ENCODE peak calls at places on chromosomes 16 and 17, in ten cellular contexts. U is breast epithelium, I is HFFc6, G is AG04450, Z is heart right ventricle, X is IMR-90, N is fibroblast of lung, O is GM06990, R is GM10248, W is nephron progenitor cell. A is an unnamed sample.

GRCh38 chr17:29590261-29590978 is 972 bp upstream of the GIT1 start:
- DNase-seq in U (no peak), I (peak; percentile 47), G (no peak), Z (peak; percentile 15), X (peak; percentile 58), N (peak; percentile 71), O (peak; percentile 72), R (no peak), W (peak; percentile 26), A (no peak)

GRCh38 chr17:13353590-13353989 is 248.1 kb downstream of the HS3ST3A1 start:
- DNase-seq in U (no peak), I (peak; percentile 43), G (no peak), Z (peak; percentile 52), X (peak; percentile 29), N (peak; percentile 81), O (no peak), R (no peak), W (no peak), A (no peak)

GRCh38 chr17:82234211-82235055 is 5.6 kb downstream of the SLC16A3 start:
- DNase-seq in U (no peak), I (no peak), G (no peak), Z (no peak), X (no peak), N (no peak), O (peak; percentile 38), R (no peak), W (peak; percentile 45), A (no peak)

GRCh38 chr16:19517424-19518089 is 4.3 kb downstream of the GDE1 start:
- DNase-seq in U (no peak), I (peak; percentile 58), G (no peak), Z (no peak), X (peak; percentile 42), N (peak; percentile 42), O (no peak), R (no peak), W (no peak), A (no peak)

GRCh38 chr17:15406081-15406480 is 61.3 kb downstream of the CDRT4 start:
- DNase-seq in U (no peak), I (no peak), G (no peak), Z (no peak), X (no peak), N (peak; percentile 40), O (no peak), R (no peak), W (no peak), A (no peak)

GRCh38 chr17:34163681-34164080 is 91.4 kb upstream of the CCL2 start:
- DNase-seq in U (no peak), I (peak; percentile 9), G (no peak), Z (no peak), X (peak; percentile 16), N (peak; percentile 11), O (no peak), R (no peak), W (no peak), A (no peak)

GRCh38 chr16:24858219-24859041 is 12.7 kb downstream of the SLC5A11 start:
- DNase-seq in U (peak; percentile 59), I (peak; percentile 38), G (no peak), Z (peak; percentile 46), X (peak; percentile 59), N (peak; percentile 40), O (no peak), R (peak; percentile 66), W (peak; percentile 91), A (no peak)

GRCh38 chr17:48231995-48232729 is 124.6 kb downstream of the SNX11 start:
- DNase-seq in U (no peak), I (no peak), G (no peak), Z (no peak), X (no peak), N (no peak), O (no peak), R (no peak), W (no peak), A (no peak)

GRCh38 chr17:77296769-77297409 is 156.1 kb downstream of the SEC14L1 start:
- DNase-seq in U (no peak), I (no peak), G (no peak), Z (no peak), X (no peak), N (no peak), O (no peak), R (no peak), W (no peak), A (no peak)

GRCh38 chr17:38452719-38453118 is 24.5 kb downstream of the ARHGAP23 start:
- DNase-seq in U (no peak), I (no peak), G (no peak), Z (no peak), X (no peak), N (no peak), O (no peak), R (no peak), W (no peak), A (no peak)

GRCh38 chr16:82832861-82833260 is 206.1 kb downstream of the CDH13 start:
- DNase-seq in U (no peak), I (peak; percentile 13), G (peak; percentile 29), Z (no peak), X (peak; percentile 90), N (peak; percentile 79), O (no peak), R (no peak), W (no peak), A (no peak)

GRCh38 chr16:9119795-9120194 is 28.4 kb downstream of the HAPSTR1 start:
- DNase-seq in U (no peak), I (peak; percentile 78), G (peak; percentile 55), Z (peak; percentile 55), X (peak; percentile 84), N (peak; percentile 92), O (no peak), R (no peak), W (no peak), A (no peak)

GRCh38 chr17:10182785-10183184 is 15.6 kb downstream of the GAS7 start:
- DNase-seq in U (no peak), I (no peak), G (no peak), Z (no peak), X (no peak), N (no peak), O (no peak), R (no peak), W (no peak), A (no peak)

DNA sequence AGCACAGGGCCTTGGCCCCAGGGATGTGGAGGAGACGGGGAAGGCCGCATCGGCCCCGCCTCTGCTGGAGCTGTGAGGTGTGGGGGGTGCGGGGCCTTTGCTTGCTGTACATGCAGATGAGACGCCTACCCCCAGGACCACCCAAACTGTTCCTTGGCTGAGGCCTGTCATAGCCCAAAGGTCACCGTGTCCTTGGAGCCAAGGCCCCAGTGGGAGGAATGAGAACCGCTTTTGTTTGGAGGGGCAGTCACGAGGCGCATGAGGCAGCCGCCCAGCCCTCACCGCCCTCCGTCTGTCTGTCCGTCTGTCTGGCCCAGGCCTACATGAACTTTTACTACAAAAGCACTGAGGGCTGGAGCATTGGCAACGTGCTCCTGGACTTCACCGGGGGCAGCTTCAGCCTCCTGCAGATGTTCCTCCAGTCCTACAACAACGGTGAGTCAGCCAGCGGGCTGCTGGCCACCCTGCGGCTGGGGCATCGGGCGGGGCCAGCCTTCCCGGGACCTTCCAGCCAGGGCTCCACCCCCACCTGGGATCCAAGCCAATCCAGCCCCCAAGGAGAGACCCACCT is 8.8 kb downstream of the TAX1BP3 start:
- DNase-seq in U (peak; percentile 69), I (peak; percentile 85), G (peak; percentile 45), Z (peak; percentile 56), X (peak; percentile 83), N (peak; percentile 89), O (no peak), R (no peak), W (no peak), A (peak; percentile 88)
- TF ChIP-seq CTCF in U (no peak), I (peak; percentile 53), G (peak; percentile 27), Z (no peak), X (no peak), N (peak; percentile 44), O (no peak), R (no peak), W (no peak), A (no peak)

GRCh38 chr16:30115238-30115637 is 1.9 kb upstream of the GDPD3 start:
- DNase-seq in U (no peak), I (no peak), G (no peak), Z (no peak), X (no peak), N (no peak), O (no peak), R (no peak), W (no peak), A (no peak)

GRCh38 chr16:30120340-30121105 is 2.5 kb downstream of the MAPK3 start:
- DNase-seq in U (no peak), I (no peak), G (no peak), Z (no peak), X (no peak), N (no peak), O (no peak), R (no peak), W (no peak), A (no peak)

GRCh38 chr16:30116291-30117207 is 3.2 kb upstream of the GDPD3 start:
- DNase-seq in U (no peak), I (no peak), G (no peak), Z (no peak), X (no peak), N (no peak), O (no peak), R (no peak), W (no peak), A (no peak)

GRCh38 chr16:30119428-30119827 is 3.6 kb downstream of the MAPK3 start:
- DNase-seq in U (no peak), I (no peak), G (no peak), Z (no peak), X (peak; percentile 13), N (no peak), O (no peak), R (no peak), W (no peak), A (no peak)

DNA sequence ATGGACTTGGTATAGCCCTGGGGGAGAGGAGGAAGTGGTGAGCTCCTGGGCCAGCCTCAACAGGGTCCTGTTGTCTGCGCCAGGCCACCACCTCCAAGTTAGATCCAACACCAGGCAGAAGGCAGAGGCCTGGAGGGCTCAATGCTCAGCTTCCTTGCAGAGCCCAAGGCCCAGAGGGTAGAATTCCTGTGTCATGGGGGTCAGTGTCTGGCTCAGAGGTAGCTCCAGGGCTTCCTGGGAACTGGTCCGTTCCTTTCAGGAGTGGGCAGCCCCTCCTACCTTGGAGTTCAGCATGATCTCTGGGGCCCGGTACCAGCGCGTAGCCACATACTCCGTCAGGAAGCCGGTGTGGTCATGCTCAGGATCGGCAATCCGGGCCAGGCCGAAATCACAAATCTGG is 4.4 kb upstream of the GDPD3 start:
- DNase-seq in U (no peak), I (no peak), G (no peak), Z (no peak), X (no peak), N (no peak), O (no peak), R (no peak), W (no peak), A (no peak)
- TF ChIP-seq CTCF in U (no peak), I (no peak), G (no peak), Z (no peak), X (no peak), N (no peak), O (no peak), R (no peak), W (no peak), A (no peak)

GRCh38 chr16:1348441-1348840 is 3.2 kb downstream of the TSR3 start:
- DNase-seq in U (no peak), I (no peak), G (no peak), Z (no peak), X (no peak), N (no peak), O (no peak), R (no peak), W (no peak), A (no peak)
- TF ChIP-seq CTCF in U (no peak), I (no peak), G (no peak), Z (no peak), X (no peak), N (no peak), O (no peak), R (no peak), W (no peak), A (no peak)

GRCh38 chr17:5785867-5786509 is 201.7 kb upstream of the NLRP1 start:
- DNase-seq in U (no peak), I (peak; percentile 72), G (peak; percentile 51), Z (no peak), X (peak; percentile 91), N (peak; percentile 66), O (peak; percentile 53), R (peak; percentile 48), W (no peak), A (no peak)
- TF ChIP-seq CTCF in U (no peak), I (peak; percentile 58), G (no peak), Z (no peak), X (peak; percentile 27), N (no peak), O (no peak), R (no peak), W (no peak), A (no peak)

A was measured in ascending aorta.